ENCODE peak calls at places on chromosomes 13 and 19, in five cellular contexts. One of them, this sample, is unnamed.

GRCh38 chr13:38012096-38012495 is 142.5 kb upstream of the TRPC4 start:
- DNase-seq in RPMI7951: no peak
- DNase-seq in astrocyte of the spinal cord: no peak
- DNase-seq in NCI-H510A: no peak
- DNase-seq in LHCN-M2: no peak
- DNase-seq in this sample: no peak

GRCh38 chr19:30450945-30451344 is 78.8 kb downstream of the ZNF536 start:
- DNase-seq in RPMI7951: no peak
- DNase-seq in astrocyte of the spinal cord: no peak
- DNase-seq in NCI-H510A: no peak
- DNase-seq in LHCN-M2: no peak
- DNase-seq in this sample: no peak

GRCh38 chr19:48418317-48419064 is 25.0 kb downstream of the GRIN2D start:
- DNase-seq in RPMI7951: peak; percentile 89
- DNase-seq in astrocyte of the spinal cord: peak; percentile 52
- DNase-seq in NCI-H510A: no peak
- DNase-seq in LHCN-M2: peak; percentile 32
- DNase-seq in this sample: no peak

GRCh38 chr19:12899891-12900518 is 9.0 kb downstream of the GCDH start:
- DNase-seq in RPMI7951: no peak
- DNase-seq in astrocyte of the spinal cord: no peak
- DNase-seq in NCI-H510A: no peak
- DNase-seq in LHCN-M2: no peak
- DNase-seq in this sample: no peak

GRCh38 chr19:9969688-9969975 is 33.3 kb upstream of the OLFM2 start:
- DNase-seq in RPMI7951: no peak
- DNase-seq in astrocyte of the spinal cord: no peak
- DNase-seq in NCI-H510A: no peak
- DNase-seq in LHCN-M2: no peak
- DNase-seq in this sample: no peak

GRCh38 chr19:17292301-17293074 is 10.7 kb downstream of the ABHD8 start:
- DNase-seq in RPMI7951: peak; percentile 91
- DNase-seq in astrocyte of the spinal cord: peak; percentile 83
- DNase-seq in NCI-H510A: no peak
- DNase-seq in LHCN-M2: peak; percentile 31
- DNase-seq in this sample: peak; percentile 93

GRCh38 chr13:74110053-74110452 is 24.2 kb downstream of the KLF12 start:
- DNase-seq in RPMI7951: no peak
- DNase-seq in astrocyte of the spinal cord: no peak
- DNase-seq in NCI-H510A: no peak
- DNase-seq in LHCN-M2: no peak
- DNase-seq in this sample: no peak

GRCh38 chr13:63481334-63481733 is 2065.7 kb upstream of the PCDH20 start:
- DNase-seq in RPMI7951: no peak
- DNase-seq in astrocyte of the spinal cord: peak; percentile 13
- DNase-seq in NCI-H510A: no peak
- DNase-seq in LHCN-M2: no peak
- DNase-seq in this sample: peak; percentile 80

GRCh38 chr19:18589380-18590272 is 1.0 kb downstream of the REX1BD start:
- DNase-seq in RPMI7951: peak; percentile 64
- DNase-seq in astrocyte of the spinal cord: peak; percentile 47
- DNase-seq in NCI-H510A: peak; percentile 77
- DNase-seq in LHCN-M2: peak; percentile 51
- DNase-seq in this sample: peak; percentile 68

GRCh38 chr19:48741222-48741999 is 1.0 kb upstream of the RASIP1 start:
- DNase-seq in RPMI7951: no peak
- DNase-seq in astrocyte of the spinal cord: no peak
- DNase-seq in NCI-H510A: no peak
- DNase-seq in LHCN-M2: no peak
- DNase-seq in this sample: no peak

GRCh38 chr19:51686171-51686570 is 7.0 kb upstream of the SPACA6 start:
- DNase-seq in RPMI7951: peak; percentile 24
- DNase-seq in astrocyte of the spinal cord: no peak
- DNase-seq in NCI-H510A: no peak
- DNase-seq in LHCN-M2: no peak
- DNase-seq in this sample: no peak

GRCh38 chr19:38162094-38162493 is 61.9 kb downstream of the DPF1 start:
- DNase-seq in RPMI7951: no peak
- DNase-seq in astrocyte of the spinal cord: peak; percentile 18
- DNase-seq in NCI-H510A: no peak
- DNase-seq in LHCN-M2: no peak
- DNase-seq in this sample: no peak

GRCh38 chr19:40771101-40771539 is 4.2 kb upstream of the MIA start:
- DNase-seq in RPMI7951: peak; percentile 31
- DNase-seq in astrocyte of the spinal cord: no peak
- DNase-seq in NCI-H510A: no peak
- DNase-seq in LHCN-M2: peak; percentile 26
- DNase-seq in this sample: no peak

GRCh38 chr13:20137875-20138274 is 23.0 kb downstream of the GJA3 start:
- DNase-seq in RPMI7951: no peak
- DNase-seq in astrocyte of the spinal cord: no peak
- DNase-seq in NCI-H510A: no peak
- DNase-seq in LHCN-M2: no peak
- DNase-seq in this sample: no peak

GRCh38 chr19:39304701-39305571 is 8.7 kb downstream of the IFNL1 start:
- DNase-seq in RPMI7951: no peak
- DNase-seq in astrocyte of the spinal cord: no peak
- DNase-seq in NCI-H510A: no peak
- DNase-seq in LHCN-M2: no peak
- DNase-seq in this sample: no peak

GRCh38 chr19:15276620-15277019 is 44.4 kb upstream of the EPHX3 start:
- DNase-seq in RPMI7951: no peak
- DNase-seq in astrocyte of the spinal cord: no peak
- DNase-seq in NCI-H510A: no peak
- DNase-seq in LHCN-M2: no peak
- DNase-seq in this sample: no peak

This sample was measured in choroid plexus epithelial cell.